ENCODE peak calls at places on chromosome 15, in six cellular contexts. O, A, S, B, Z and T are unnamed samples.

GRCh38 chr15:37084602-37085001 is 15.7 kb downstream of the MEIS2 start:
- DNase-seq in O (no peak), A (no peak), S (no peak), B (peak), Z (no peak), T (no peak)

GRCh38 chr15:39517122-39517855 is 63.6 kb upstream of the THBS1 start:
- DNase-seq in O (no peak), A (no peak), S (no peak), B (no peak), Z (peak), T (no peak)

GRCh38 chr15:72785452-72786243 is 2.1 kb upstream of the ADPGK start:
- DNase-seq in O (peak), A (no peak), S (no peak), B (no peak), Z (no peak), T (no peak)

GRCh38 chr15:22884344-22884743 is 45.9 kb downstream of the NIPA2 start:
- DNase-seq in O (no peak), A (no peak), S (no peak), B (no peak), Z (no peak), T (peak)

GRCh38 chr15:92693922-92694331 is 38.4 kb upstream of the FAM174B start:
- DNase-seq in O (peak), A (peak), S (no peak), B (peak), Z (peak), T (peak)

GRCh38 chr15:26806574-26806973 is 33.7 kb upstream of the GABRB3 start:
- DNase-seq in O (no peak), A (no peak), S (no peak), B (no peak), Z (no peak), T (no peak)

GRCh38 chr15:25182098-25182478 is 227.3 kb downstream of the SNRPN start:
- DNase-seq in O (no peak), A (no peak), S (no peak), B (no peak), Z (no peak), T (no peak)

GRCh38 chr15:43230640-43231115 is 9.9 kb upstream of the EPB42 start:
- DNase-seq in O (no peak), A (no peak), S (no peak), B (no peak), Z (peak), T (no peak)

GRCh38 chr15:28082891-28083688 is 16.0 kb downstream of the OCA2 start:
- DNase-seq in O (no peak), A (no peak), S (no peak), B (no peak), Z (no peak), T (peak)

GRCh38 chr15:81955709-81956108 is 90.1 kb downstream of the MEX3B start:
- DNase-seq in O (no peak), A (no peak), S (no peak), B (no peak), Z (no peak), T (no peak)

GRCh38 chr15:48003447-48003846 is 117.3 kb upstream of the SLC24A5 start:
- DNase-seq in O (no peak), A (no peak), S (no peak), B (no peak), Z (no peak), T (no peak)

GRCh38 chr15:77070180-77070499 is 769 bp downstream of the TSPAN3 start:
- DNase-seq in O (no peak), A (no peak), S (no peak), B (no peak), Z (no peak), T (no peak)

GRCh38 chr15:62306851-62307504 is 141.9 kb upstream of the C2CD4B start:
- DNase-seq in O (peak), A (peak), S (no peak), B (peak), Z (peak), T (peak)

GRCh38 chr15:58639992-58640391 is 109.5 kb downstream of the ADAM10 start:
- DNase-seq in O (no peak), A (no peak), S (no peak), B (no peak), Z (no peak), T (no peak)

GRCh38 chr15:63601026-63601726 is 4.0 kb downstream of the FBXL22 start:
- DNase-seq in O (peak), A (peak), S (no peak), B (peak), Z (no peak), T (no peak)

GRCh38 chr15:100124936-100125626 is 216.7 kb downstream of the ADAMTS17 start:
- DNase-seq in O (no peak), A (no peak), S (no peak), B (no peak), Z (no peak), T (no peak)

GRCh38 chr15:63013052-63013808 is 29.3 kb upstream of the TPM1 start:
- DNase-seq in O (no peak), A (no peak), S (no peak), B (peak), Z (no peak), T (no peak)

GRCh38 chr15:85642693-85643058 is 152.0 kb downstream of the KLHL25 start:
- DNase-seq in O (no peak), A (no peak), S (no peak), B (peak), Z (no peak), T (no peak)

GRCh38 chr15:75891895-75892294 is 11.8 kb upstream of the FBXO22 start:
- DNase-seq in O (peak), A (no peak), S (no peak), B (peak), Z (no peak), T (peak)

GRCh38 chr15:56984681-56985515 is 66.5 kb downstream of the TCF12 start:
- DNase-seq in O (peak), A (no peak), S (no peak), B (peak), Z (no peak), T (no peak)

GRCh38 chr15:49460411-49460941 is 37.4 kb downstream of the FGF7 start:
- DNase-seq in O (no peak), A (no peak), S (no peak), B (no peak), Z (no peak), T (no peak)

GRCh38 chr15:59278120-59278519 is 71.5 kb downstream of the LDHAL6B start:
- DNase-seq in O (no peak), A (no peak), S (no peak), B (peak), Z (no peak), T (peak)

GRCh38 chr15:28996289-28996688 is 110.5 kb downstream of the APBA2 start:
- DNase-seq in O (no peak), A (no peak), S (no peak), B (no peak), Z (no peak), T (no peak)

GRCh38 chr15:51286816-51287215 is 51.6 kb downstream of the CYP19A1 start:
- DNase-seq in O (no peak), A (no peak), S (no peak), B (no peak), Z (no peak), T (peak)

GRCh38 chr15:40306908-40307307 is 827 bp downstream of the PLCB2 start:
- DNase-seq in O (peak), A (no peak), S (no peak), B (no peak), Z (no peak), T (no peak)

GRCh38 chr15:93477188-93477587 is 388.2 kb upstream of the RGMA start:
- DNase-seq in O (no peak), A (no peak), S (no peak), B (no peak), Z (no peak), T (no peak)

GRCh38 chr15:55267401-55268053 is 22.1 kb downstream of the RAB27A start:
- DNase-seq in O (peak), A (no peak), S (no peak), B (peak), Z (peak), T (no peak)
- TF ChIP-seq MYC in O (peak), A (no peak), S (no peak), B (no peak), Z (no peak), T (no peak)

GRCh38 chr15:83379574-83379973 is 67.6 kb upstream of the SH3GL3 start:
- DNase-seq in O (no peak), A (peak), S (no peak), B (no peak), Z (no peak), T (no peak)
- TF ChIP-seq MYC in O (no peak), A (no peak), S (no peak), B (no peak), Z (no peak), T (no peak)

DNA sequence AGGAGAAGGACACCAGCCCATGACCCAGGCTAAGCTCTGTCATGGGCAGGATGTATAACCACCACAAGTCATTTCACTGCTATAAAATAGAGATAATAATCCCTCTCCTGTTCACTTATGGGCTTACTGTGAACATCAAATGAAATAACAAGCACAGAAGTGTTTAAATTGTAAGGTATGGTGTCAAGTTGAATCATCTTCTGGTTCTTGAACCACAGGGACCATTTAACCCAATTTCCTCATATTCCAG is 44.3 kb upstream of the TLE3 start:
- DNase-seq in O (no peak), A (no peak), S (no peak), B (peak), Z (no peak), T (no peak)
- TF ChIP-seq MYC in O (no peak), A (no peak), S (no peak), B (no peak), Z (no peak), T (no peak)

GRCh38 chr15:60510006-60510405 is 31.1 kb upstream of the ICE2 start:
- DNase-seq in O (no peak), A (no peak), S (no peak), B (no peak), Z (no peak), T (no peak)

GRCh38 chr15:60514261-60514881 is 35.4 kb upstream of the ICE2 start:
- DNase-seq in O (no peak), A (no peak), S (no peak), B (no peak), Z (no peak), T (no peak)

GRCh38 chr15:60512937-60513336 is 34.0 kb upstream of the ICE2 start:
- DNase-seq in O (no peak), A (no peak), S (no peak), B (no peak), Z (no peak), T (no peak)

GRCh38 chr15:60509470-60509869 is 30.5 kb upstream of the ICE2 start:
- DNase-seq in O (no peak), A (no peak), S (no peak), B (no peak), Z (no peak), T (no peak)

GRCh38 chr15:60511351-60512157 is 32.6 kb upstream of the ICE2 start:
- DNase-seq in O (no peak), A (no peak), S (no peak), B (no peak), Z (no peak), T (no peak)
- TF ChIP-seq MYC in O (no peak), A (no peak), S (no peak), B (no peak), Z (no peak), T (no peak)